ENCODE peak calls at places on chromosome 5, in five cellular contexts. D, K, T, E and Z are unnamed samples. For H3K27me3, the result is how much of the 10 kb centered on the place peaks cover.

GRCh38 chr5:172160506-172160905 is 27.5 kb downstream of the STK10 start:
- DNase-seq in E (no peak), D (no peak), T (no peak), K (no peak), Z (no peak)

GRCh38 chr5:14086261-14086660 is 56.9 kb upstream of the TRIO start:
- DNase-seq in D (no peak), T (no peak), E (no peak), K (no peak), Z (no peak)

GRCh38 chr5:170330568-170331054 is 33.0 kb upstream of the LCP2 start:
- DNase-seq in T (no peak), D (no peak), K (no peak), E (no peak), Z (no peak)

GRCh38 chr5:174378116-174378874 is 332.8 kb downstream of the NSG2 start:
- DNase-seq in T (no peak), E (no peak), D (no peak), K (no peak), Z (no peak)

GRCh38 chr5:122434120-122434519 is 122.1 kb downstream of the SNCAIP start:
- DNase-seq in K (no peak), D (no peak), E (no peak), T (no peak), Z (no peak)

GRCh38 chr5:60844429-60844890 is 391 bp upstream of the ELOVL7 start:
- DNase-seq in E (no peak), D (no peak), K (no peak), T (no peak), Z (no peak)

GRCh38 chr5:106254784-106255183 is 1416.0 kb downstream of the EFNA5 start:
- DNase-seq in T (no peak), D (no peak), K (no peak), E (no peak), Z (no peak)

GRCh38 chr5:38420691-38421395 is 135.6 kb downstream of the LIFR start:
- DNase-seq in D (peak), T (peak), K (peak), E (no peak), Z (peak)

GRCh38 chr5:93088566-93088965 is 492.5 kb downstream of the NR2F1-AS1 start:
- DNase-seq in T (no peak), K (peak), D (no peak), E (no peak), Z (no peak)

GRCh38 chr5:145110826-145111225 is 724.3 kb downstream of the PRELID2 start:
- DNase-seq in E (no peak), K (no peak), T (no peak), D (no peak), Z (no peak)

GRCh38 chr5:64759960-64760695 is 8.4 kb downstream of the SREK1IP1 start:
- DNase-seq in T (no peak), D (no peak), K (no peak), E (no peak), Z (no peak)

GRCh38 chr5:36417668-36418067 is 116.0 kb upstream of the RANBP3L start:
- DNase-seq in D (no peak), K (no peak), T (no peak), E (no peak), Z (no peak)

GRCh38 chr5:132272341-132273210 is 15.1 kb downstream of the PDLIM4 start:
- DNase-seq in K (no peak), E (no peak), D (peak), T (peak), Z (peak)

GRCh38 chr5:38468978-38469706 is 87.3 kb downstream of the LIFR start:
- DNase-seq in D (no peak), K (peak), T (peak), E (no peak), Z (no peak)

DNA sequence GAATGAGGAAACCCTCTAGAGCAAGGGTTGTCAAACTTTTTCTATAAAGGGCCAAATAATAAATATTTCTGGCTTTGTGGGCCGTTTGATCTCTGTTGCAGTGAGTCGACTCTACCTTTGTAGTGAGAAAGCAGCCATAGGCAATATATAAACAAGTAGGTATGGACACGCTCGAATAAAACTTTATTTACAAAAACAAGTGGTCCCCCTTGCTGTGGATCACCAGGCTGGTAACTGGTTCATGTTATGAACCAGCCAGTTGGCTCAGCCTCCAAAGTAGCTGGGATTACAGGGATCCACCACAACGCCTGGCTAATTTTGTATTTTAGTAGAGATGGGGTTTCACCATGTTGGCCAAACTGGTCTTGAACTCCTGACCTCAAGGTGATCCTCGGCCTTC is 118.5 kb downstream of the GPBP1 start:
- DNase-seq in K (no peak), T (no peak), E (no peak), D (no peak), Z (no peak)
- H3K27me3 ChIP-seq in K (under half), T (under half), E (under half), D (under half), Z (under half)

GRCh38 chr5:140710899-140711552 is 10.8 kb downstream of the ZMAT2 start:
- DNase-seq in E (peak), D (peak), T (peak), K (peak), Z (peak)

GRCh38 chr5:140707812-140708211 is 7.6 kb downstream of the ZMAT2 start:
- DNase-seq in T (no peak), K (no peak), E (no peak), D (no peak), Z (no peak)

GRCh38 chr5:140713562-140714094 is 13.4 kb downstream of the ZMAT2 start:
- DNase-seq in D (no peak), K (no peak), T (no peak), E (no peak), Z (no peak)

DNA sequence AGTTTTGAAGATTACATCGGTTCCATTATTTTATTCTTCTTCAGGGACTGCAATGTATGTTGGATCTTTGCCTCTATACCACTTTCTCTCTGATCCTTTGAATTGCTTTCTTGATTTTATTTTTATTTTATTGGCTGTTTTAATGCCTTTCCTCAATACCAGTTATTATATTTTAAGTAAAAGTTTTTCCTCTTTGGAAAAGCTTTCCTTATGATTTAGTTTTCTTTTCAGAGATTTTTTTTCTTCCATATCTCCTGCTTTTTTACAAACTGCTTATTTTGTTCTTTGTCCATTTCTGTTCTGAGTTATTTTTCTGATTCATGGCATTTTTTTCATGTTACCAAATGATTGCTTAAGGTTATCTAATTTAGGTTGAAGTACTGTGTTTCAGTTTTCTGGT is 11.5 kb downstream of the ZMAT2 start:
- DNase-seq in T (no peak), K (no peak), E (no peak), D (no peak), Z (no peak)
- H3K4me3 ChIP-seq in T (peak), K (peak), E (no peak), D (no peak), Z (peak)

GRCh38 chr5:34717426-34718327 is 61.5 kb downstream of the RAI14 start:
- DNase-seq in K (no peak), D (no peak), E (no peak), T (no peak), Z (no peak)
- TF ChIP-seq POLR2A in K (no peak), D (no peak), E (no peak), T (no peak), Z (no peak)

DNA sequence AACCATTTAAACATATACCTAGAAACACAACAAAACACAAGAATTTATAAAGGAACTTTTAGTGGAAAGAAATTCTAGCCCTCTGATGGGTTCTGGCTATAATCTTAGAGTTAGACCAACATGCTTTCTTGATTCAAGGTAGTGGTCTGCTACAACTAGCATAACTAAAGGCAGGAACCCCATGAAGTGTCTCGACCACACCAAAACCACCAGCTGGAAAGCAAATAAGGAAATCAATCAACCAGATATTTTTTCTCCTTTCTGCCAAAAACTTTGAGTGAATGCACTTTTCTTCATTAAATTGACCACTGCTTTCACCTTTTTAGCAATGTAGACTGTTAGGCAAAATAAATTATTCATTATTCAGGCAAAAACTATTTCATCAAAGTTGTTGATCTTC is 346.4 kb downstream of the EBF1 start:
- DNase-seq in D (no peak), K (no peak), E (no peak), T (no peak), Z (no peak)
- H3K27me3 ChIP-seq in D (under half), K (under half), E (under half), T (under half), Z (under half)